ENCODE peak calls at places on chromosomes 6 and 20, in five cellular contexts. Z is AG09309, W is NB4, J is astrocyte of the cerebellum, B is IMR-90. V is an unnamed sample.

GRCh38 chr20:58374027-58374850 is 14.8 kb upstream of the VAPB start:
- DNase-seq in W (no peak), B (no peak), J (no peak), Z (no peak), V (no peak)

GRCh38 chr6:83838727-83839126 is 14.4 kb upstream of the RIPPLY2 start:
- DNase-seq in J (no peak), B (peak), Z (no peak), W (no peak), V (no peak)

GRCh38 chr6:8434727-8435092 is 635 bp downstream of the SLC35B3 start:
- DNase-seq in Z (no peak), B (no peak), W (no peak), J (no peak), V (no peak)

GRCh38 chr6:63805808-63806572 is 170.4 kb downstream of the PHF3 start:
- DNase-seq in Z (peak), J (peak), B (peak), W (peak), V (no peak)

GRCh38 chr20:49851991-49852390 is 39.4 kb downstream of the SLC9A8 start:
- DNase-seq in J (no peak), W (no peak), Z (no peak), B (no peak), V (no peak)

GRCh38 chr6:31946370-31946885 is 533 bp downstream of the CFB start:
- DNase-seq in Z (no peak), B (no peak), J (no peak), W (no peak), V (no peak)

GRCh38 chr6:107310362-107310761 is 149.0 kb downstream of the PDSS2 start:
- DNase-seq in B (no peak), J (no peak), W (no peak), Z (no peak), V (no peak)

GRCh38 chr6:55983861-55984260 is 108.5 kb upstream of the BMP5 start:
- DNase-seq in J (no peak), B (no peak), Z (no peak), W (no peak), V (no peak)

GRCh38 chr20:17835240-17835940 is 133.2 kb downstream of the SNX5 start:
- DNase-seq in Z (peak), J (peak), W (no peak), B (peak), V (no peak)

GRCh38 chr20:467755-468154 is 5.4 kb upstream of the TBC1D20 start:
- DNase-seq in B (no peak), W (no peak), J (no peak), Z (no peak), V (no peak)

GRCh38 chr20:1964659-1965405 is 29.0 kb downstream of the PDYN start:
- DNase-seq in J (no peak), B (no peak), W (no peak), Z (no peak), V (no peak)

GRCh38 chr6:4253604-4254211 is 118.3 kb upstream of the ECI2 start:
- DNase-seq in W (no peak), B (peak), Z (peak), J (peak), V (no peak)

GRCh38 chr6:2848851-2849250 is 7.2 kb upstream of the SERPINB1 start:
- DNase-seq in J (no peak), Z (no peak), B (no peak), W (no peak), V (no peak)

GRCh38 chr20:57082546-57082945 is 183.9 kb downstream of the BMP7 start:
- DNase-seq in Z (no peak), B (no peak), J (no peak), W (no peak), V (no peak)

GRCh38 chr6:64990652-64991304 is 716.2 kb downstream of the EYS start:
- DNase-seq in J (no peak), Z (no peak), W (no peak), B (no peak), V (no peak)

GRCh38 chr20:20404546-20405092 is 36.7 kb downstream of the INSM1 start:
- DNase-seq in Z (no peak), J (no peak), W (no peak), B (no peak), V (no peak)

GRCh38 chr6:118641042-118641441 is 10.3 kb downstream of the CEP85L start:
- DNase-seq in Z (no peak), W (no peak), B (no peak), J (no peak), V (no peak)

GRCh38 chr20:32672315-32672981 is 1.3 kb downstream of the C20orf203 start:
- DNase-seq in Z (no peak), W (peak), J (no peak), B (no peak), V (no peak)

GRCh38 chr6:97440590-97441176 is 157.7 kb upstream of the MMS22L start:
- DNase-seq in J (no peak), B (peak), W (peak), Z (no peak), V (peak)

GRCh38 chr6:97438011-97438671 is 155.1 kb upstream of the MMS22L start:
- DNase-seq in B (no peak), J (no peak), Z (no peak), W (no peak), V (no peak)

GRCh38 chr6:97437087-97437486 is 154.1 kb upstream of the MMS22L start:
- DNase-seq in Z (peak), B (peak), J (no peak), W (peak), V (no peak)
- TF ChIP-seq CTCF in Z (peak), B (peak), J (peak), W (peak), V (peak)

GRCh38 chr6:160767647-160768019 is 65.6 kb downstream of the PLG start:
- DNase-seq in B (no peak), Z (no peak), J (no peak), W (no peak), V (no peak)
- TF ChIP-seq CTCF in B (no peak), Z (no peak), J (no peak), W (no peak), V (no peak)

GRCh38 chr6:72248621-72249020 is 362.3 kb downstream of the RIMS1 start:
- DNase-seq in W (no peak), B (peak), Z (no peak), J (no peak), V (no peak)

GRCh38 chr6:72245565-72245964 is 359.2 kb downstream of the RIMS1 start:
- DNase-seq in B (peak), Z (no peak), J (peak), W (no peak), V (no peak)

GRCh38 chr6:72246926-72247325 is 360.6 kb downstream of the RIMS1 start:
- DNase-seq in B (peak), J (no peak), Z (no peak), W (peak), V (no peak)

GRCh38 chr6:72250664-72251063 is 364.3 kb downstream of the RIMS1 start:
- DNase-seq in Z (no peak), B (peak), J (no peak), W (no peak), V (no peak)
- TF ChIP-seq CTCF in Z (no peak), B (peak), J (no peak), W (no peak), V (no peak)

GRCh38 chr6:128557086-128557485 is 36.7 kb upstream of the PTPRK start:
- DNase-seq in B (peak), J (no peak), W (no peak), Z (no peak), V (no peak)

GRCh38 chr6:128558021-128558420 is 37.6 kb upstream of the PTPRK start:
- DNase-seq in Z (no peak), J (no peak), B (no peak), W (no peak), V (no peak)

GRCh38 chr6:128558924-128559323 is 38.5 kb upstream of the PTPRK start:
- DNase-seq in Z (no peak), B (no peak), J (no peak), W (no peak), V (no peak)

DNA sequence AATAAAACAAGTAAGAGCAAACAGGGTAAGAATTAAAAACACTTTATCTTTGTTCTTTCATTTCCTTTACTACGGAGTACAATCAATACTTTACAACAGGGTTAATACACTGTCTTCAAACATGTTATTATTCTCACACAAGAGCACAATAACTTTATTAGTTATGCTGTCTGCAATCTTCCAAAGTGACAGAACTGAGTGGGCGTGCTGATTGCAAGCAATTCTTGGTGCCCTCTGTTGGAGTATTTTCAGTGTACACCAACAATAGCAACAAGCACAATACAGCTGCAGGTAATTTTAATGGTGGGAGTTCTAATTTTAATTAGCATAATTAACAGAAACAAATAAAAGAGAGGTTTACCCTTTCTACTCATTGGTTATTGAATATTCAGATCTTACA is 33.9 kb upstream of the PTPRK start:
- DNase-seq in J (no peak), W (peak), B (no peak), Z (no peak), V (no peak)
- TF ChIP-seq CTCF in J (peak), W (no peak), B (peak), Z (peak), V (no peak)

DNA sequence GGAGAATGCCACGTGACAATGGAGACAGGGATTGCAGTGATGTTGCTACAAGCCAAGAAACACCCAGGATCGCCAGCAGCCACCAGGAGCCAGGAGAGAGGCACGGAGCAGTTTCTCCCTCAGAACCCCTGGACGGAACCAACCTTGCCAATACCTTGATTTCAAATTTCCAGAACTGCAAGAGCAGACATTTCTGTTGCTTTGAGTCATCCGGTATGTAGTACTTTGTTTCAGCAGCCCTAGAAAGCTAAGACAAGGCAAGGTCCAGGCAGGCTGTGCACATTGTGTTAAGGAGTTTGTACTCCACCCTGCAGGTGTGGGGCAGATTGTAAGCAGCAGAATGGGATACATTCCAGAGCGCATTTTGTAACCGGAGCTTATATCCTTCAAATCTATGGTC is 48.3 kb downstream of the TRERF1 start:
- DNase-seq in Z (no peak), B (peak), J (no peak), W (no peak), V (no peak)
- TF ChIP-seq CTCF in Z (no peak), B (no peak), J (peak), W (no peak), V (no peak)

GRCh38 chr20:53914861-53915458 is 155.4 kb downstream of the BCAS1 start:
- DNase-seq in J (no peak), Z (no peak), W (peak), B (no peak), V (no peak)
- TF ChIP-seq CTCF in J (peak), Z (no peak), W (no peak), B (no peak), V (no peak)

GRCh38 chr20:22453244-22454080 is 130.9 kb downstream of the FOXA2 start:
- DNase-seq in Z (no peak), W (no peak), J (no peak), B (no peak), V (no peak)
- TF ChIP-seq CTCF in Z (peak), W (peak), J (peak), B (peak), V (peak)

GRCh38 chr20:40258931-40259330 is 430.1 kb downstream of the MAFB start:
- DNase-seq in W (no peak), B (no peak), J (no peak), Z (no peak), V (no peak)

GRCh38 chr20:40251284-40251932 is 437.6 kb downstream of the MAFB start:
- DNase-seq in Z (no peak), J (no peak), B (peak), W (peak), V (peak)

GRCh38 chr20:40254023-40254772 is 434.8 kb downstream of the MAFB start:
- DNase-seq in J (no peak), B (no peak), Z (no peak), W (no peak), V (no peak)

GRCh38 chr20:40257763-40258162 is 431.3 kb downstream of the MAFB start:
- DNase-seq in J (no peak), Z (no peak), B (no peak), W (no peak), V (no peak)

DNA sequence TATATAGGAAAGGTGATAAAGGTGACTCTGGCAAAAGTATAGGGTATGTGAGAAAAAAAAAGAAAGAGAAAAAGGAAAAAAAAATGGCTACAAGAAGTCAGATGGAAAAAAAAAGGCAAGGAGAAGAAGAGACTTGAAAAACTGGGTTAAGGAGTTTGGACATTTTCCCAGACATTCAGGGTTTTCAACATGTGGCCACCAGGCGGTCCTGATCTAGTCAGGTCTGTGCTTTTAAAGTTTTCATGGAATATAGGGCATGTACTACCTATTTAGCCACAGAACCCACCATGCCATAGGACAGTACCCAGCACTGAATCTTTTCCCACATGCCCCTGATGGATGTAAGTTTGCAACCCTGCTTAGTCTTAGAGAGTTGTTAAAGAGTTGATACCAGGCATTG is 433.7 kb downstream of the MAFB start:
- DNase-seq in W (no peak), J (peak), Z (no peak), B (no peak), V (no peak)
- TF ChIP-seq CTCF in W (no peak), J (no peak), Z (no peak), B (no peak), V (no peak)

V was measured in glutamatergic neuron.